ENCODE peak calls at places on chromosomes 3 and 15, in six cellular contexts. P is PC-9; N is heart right ventricle; Y is astrocyte; R is CD4-positive, alpha-beta memory T cell; Q is uterus. A is an unnamed sample. For H3K27me3, H3K9me3 and H3K4me1, the result is how much of the 10 kb centered on the place peaks cover.

GRCh38 chr15:68704496-68705021 is 116.1 kb downstream of the ANP32A start:
- DNase-seq in P (peak), N (peak), Q (peak), R (no peak), Y (no peak), A (no peak)

GRCh38 chr15:72229076-72229946 is 1.7 kb downstream of the PKM start:
- DNase-seq in Y (peak), Q (peak), R (peak), P (no peak), N (no peak), A (peak)

GRCh38 chr3:182909318-182910040 is 70.9 kb downstream of the DCUN1D1 start:
- DNase-seq in P (no peak), Q (no peak), R (peak), N (no peak), Y (peak), A (peak)

GRCh38 chr3:35639251-35640185 is at the start of gene ARPP21:
- DNase-seq in Y (peak), P (no peak), R (no peak), Q (no peak), N (no peak), A (no peak)

GRCh38 chr15:77657629-77658238 is 25.0 kb upstream of the LINGO1 start:
- DNase-seq in R (no peak), Y (no peak), N (no peak), P (no peak), Q (no peak), A (no peak)

GRCh38 chr15:87764461-87765236 is 491.9 kb downstream of the NTRK3 start:
- DNase-seq in N (no peak), R (no peak), Q (no peak), P (no peak), Y (peak), A (no peak)

GRCh38 chr3:39263576-39263975 is 16.3 kb downstream of the CX3CR1 start:
- DNase-seq in Q (no peak), R (no peak), N (no peak), P (no peak), Y (no peak), A (no peak)

GRCh38 chr15:91625506-91625905 is 228.0 kb upstream of the SLCO3A1 start:
- DNase-seq in P (peak), Q (no peak), Y (no peak), N (no peak), R (no peak), A (no peak)

GRCh38 chr15:40282144-40282869 is 557 bp downstream of the ANKRD63 start:
- DNase-seq in Y (no peak), N (no peak), R (peak), P (peak), Q (no peak), A (peak)

GRCh38 chr3:85007195-85008094 is 48.7 kb downstream of the CADM2 start:
- DNase-seq in P (no peak), Y (no peak), Q (no peak), R (no peak), N (no peak), A (no peak)

GRCh38 chr3:71582612-71583568 is 638 bp downstream of the FOXP1 start:
- DNase-seq in Y (peak), Q (peak), R (peak), N (peak), P (peak), A (peak)

GRCh38 chr3:140296796-140297352 is 361.9 kb downstream of the CLSTN2 start:
- DNase-seq in R (no peak), N (no peak), Q (no peak), P (no peak), Y (peak), A (no peak)

GRCh38 chr3:67526246-67526645 is 128.2 kb downstream of the SUCLG2 start:
- DNase-seq in N (no peak), R (no peak), P (peak), Q (no peak), Y (peak), A (no peak)

GRCh38 chr3:109874900-109875735 is 537.8 kb upstream of the DPPA4 start:
- DNase-seq in R (no peak), Y (no peak), Q (no peak), P (no peak), N (no peak), A (no peak)

GRCh38 chr3:144622845-144623244 is 651.2 kb downstream of the DIPK2A start:
- DNase-seq in Q (no peak), P (no peak), Y (no peak), R (no peak), N (no peak), A (no peak)

GRCh38 chr3:153469162-153469561 is 307.1 kb downstream of the RAP2B start:
- DNase-seq in Q (no peak), N (no peak), P (no peak), Y (no peak), R (no peak), A (no peak)

GRCh38 chr15:68328485-68328884 is 50.9 kb downstream of the FEM1B start:
- DNase-seq in P (no peak), R (no peak), N (no peak), Q (no peak), Y (no peak), A (no peak)

GRCh38 chr3:71926242-71926560 is 141.3 kb upstream of the PROK2 start:
- DNase-seq in P (peak), R (peak), Q (peak), Y (no peak), N (no peak), A (no peak)

GRCh38 chr3:13543251-13543650 is 5.7 kb upstream of the FBLN2 start:
- DNase-seq in P (no peak), Q (peak), N (peak), R (no peak), Y (peak), A (no peak)

GRCh38 chr3:127833281-127834032 is 11.1 kb upstream of the MGLL start:
- DNase-seq in Q (no peak), P (no peak), N (no peak), Y (no peak), R (no peak), A (no peak)

GRCh38 chr3:188031106-188031505 is 122.9 kb upstream of the LPP start:
- DNase-seq in R (no peak), Y (no peak), N (no peak), P (no peak), Q (no peak), A (no peak)

GRCh38 chr3:49600781-49601180 is 46.5 kb downstream of the BSN start:
- DNase-seq in N (no peak), Y (no peak), R (no peak), Q (no peak), P (peak), A (no peak)

GRCh38 chr3:177777699-177778098 is 580.4 kb upstream of the TBL1XR1 start:
- DNase-seq in P (peak), Y (no peak), R (peak), N (peak), Q (no peak), A (no peak)

GRCh38 chr15:81265944-81266775 is 57.8 kb downstream of the STARD5 start:
- DNase-seq in P (peak), R (peak), Q (peak), Y (peak), N (peak), A (peak)

GRCh38 chr3:21979706-21980105 is 228.7 kb upstream of the ZNF385D start:
- DNase-seq in Y (peak), N (no peak), R (no peak), Q (no peak), P (no peak), A (no peak)

GRCh38 chr15:79431636-79432344 is at the start of gene MINAR1:
- DNase-seq in Q (no peak), Y (peak), N (no peak), P (peak), R (no peak), A (no peak)

GRCh38 chr15:26838742-26839460 is 28.0 kb upstream of the GABRA5 start:
- DNase-seq in Q (no peak), P (peak), Y (no peak), R (no peak), N (no peak), A (no peak)

GRCh38 chr3:15512173-15512572 is 9.3 kb downstream of the COLQ start:
- DNase-seq in Y (peak), Q (no peak), P (peak), R (no peak), N (peak), A (no peak)

GRCh38 chr3:123388050-123388449 is 60.8 kb downstream of the ADCY5 start:
- DNase-seq in Y (no peak), R (no peak), N (no peak), P (no peak), Q (peak), A (no peak)

GRCh38 chr15:81113204-81113657 is 20.8 kb upstream of the CFAP161 start:
- DNase-seq in P (no peak), Q (no peak), Y (no peak), N (no peak), R (no peak), A (no peak)

GRCh38 chr3:184240384-184241140 is 8.2 kb downstream of the ALG3 start:
- DNase-seq in P (peak), Y (no peak), N (no peak), Q (no peak), R (no peak), A (no peak)

GRCh38 chr15:67463488-67463887 is 57.4 kb upstream of the C15orf61 start:
- DNase-seq in Y (no peak), N (no peak), Q (no peak), R (no peak), P (no peak), A (no peak)

GRCh38 chr3:25665646-25666136 is 984 bp upstream of the TOP2B start:
- DNase-seq in Q (no peak), N (no peak), P (no peak), Y (no peak), R (peak), A (no peak)

GRCh38 chr3:152471814-152472605 is 203.3 kb downstream of the MBNL1 start:
- DNase-seq in P (peak), Y (peak), Q (peak), N (peak), R (peak), A (peak)

GRCh38 chr3:32325957-32326356 is 65.7 kb upstream of the CMTM7 start:
- DNase-seq in Y (peak), P (no peak), Q (no peak), R (no peak), N (no peak), A (no peak)

GRCh38 chr3:185172086-185173049 is 19.5 kb upstream of the C3orf70 start:
- DNase-seq in Y (no peak), R (no peak), N (no peak), P (no peak), Q (no peak), A (no peak)

GRCh38 chr15:52783929-52784798 is 6.0 kb downstream of the ONECUT1 start:
- DNase-seq in R (no peak), Q (no peak), P (no peak), N (no peak), Y (no peak), A (peak)

GRCh38 chr3:37163262-37164020 is 10.9 kb downstream of the LRRFIP2 start:
- DNase-seq in P (no peak), Q (no peak), N (no peak), R (no peak), Y (peak), A (no peak)

GRCh38 chr3:128488636-128488994 is 4.4 kb downstream of the GATA2 start:
- DNase-seq in N (no peak), Q (no peak), R (no peak), P (no peak), Y (no peak), A (no peak)

GRCh38 chr3:58357402-58357801 is 24.7 kb downstream of the PXK start:
- DNase-seq in Y (no peak), N (no peak), P (no peak), Q (no peak), R (no peak), A (no peak)

DNA sequence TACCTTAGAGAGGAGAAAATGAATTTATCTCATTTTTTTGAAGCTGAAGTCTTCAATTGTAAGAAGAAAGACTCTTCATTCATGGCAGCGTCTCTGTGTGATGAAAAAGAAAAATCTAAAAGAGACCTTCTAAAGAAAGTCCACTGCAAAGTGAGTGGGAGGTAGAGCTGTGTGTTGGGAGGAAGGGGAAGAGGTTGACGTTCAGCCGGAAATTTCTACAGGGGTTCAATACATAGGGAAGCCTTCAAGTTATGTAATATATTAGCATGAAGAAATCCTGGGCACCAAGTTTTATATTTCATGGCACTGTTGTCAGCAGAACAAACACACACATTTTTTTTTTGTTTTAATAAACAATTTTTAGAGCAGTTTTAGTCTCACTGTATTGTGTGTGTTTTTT is 31.9 kb downstream of the HES1 start:
- DNase-seq in Y (no peak), P (no peak), N (no peak), Q (no peak), R (no peak), A (no peak)
- H3K27me3 ChIP-seq in Y (half or more), P (under half), N (under half), Q (under half), R (under half), A (under half)

DNA sequence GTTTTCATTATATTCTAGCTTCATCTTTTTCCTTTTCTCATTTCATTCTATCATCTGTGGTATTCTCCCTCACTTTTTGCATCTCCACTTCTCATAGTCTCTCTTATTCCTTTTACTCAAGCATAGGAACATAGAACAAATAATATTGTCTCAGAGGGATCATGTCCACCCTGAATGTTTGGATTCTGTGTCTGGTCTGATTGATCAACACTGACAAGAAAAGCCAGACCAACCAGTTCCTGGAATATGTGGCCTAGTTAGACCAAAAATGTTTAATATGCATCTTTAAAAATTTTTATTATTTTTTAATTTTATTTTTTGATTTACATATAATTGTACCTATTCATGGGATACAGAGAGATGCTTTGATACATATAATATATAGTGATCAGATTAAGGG is 212.0 kb upstream of the ALCAM start:
- DNase-seq in Y (no peak), N (no peak), R (no peak), P (no peak), Q (no peak), A (no peak)
- H3K9me3 ChIP-seq in Y (under half), N (under half), R (under half), P (under half), Q (under half), A (under half)

GRCh38 chr3:69086133-69086722 is 1.5 kb downstream of the ARL6IP5 start:
- DNase-seq in P (peak), R (peak), N (peak), Q (peak), Y (peak), A (peak)
- H3K4me1 ChIP-seq in P (half or more), R (half or more), N (half or more), Q (under half), Y (half or more), A (half or more)

DNA sequence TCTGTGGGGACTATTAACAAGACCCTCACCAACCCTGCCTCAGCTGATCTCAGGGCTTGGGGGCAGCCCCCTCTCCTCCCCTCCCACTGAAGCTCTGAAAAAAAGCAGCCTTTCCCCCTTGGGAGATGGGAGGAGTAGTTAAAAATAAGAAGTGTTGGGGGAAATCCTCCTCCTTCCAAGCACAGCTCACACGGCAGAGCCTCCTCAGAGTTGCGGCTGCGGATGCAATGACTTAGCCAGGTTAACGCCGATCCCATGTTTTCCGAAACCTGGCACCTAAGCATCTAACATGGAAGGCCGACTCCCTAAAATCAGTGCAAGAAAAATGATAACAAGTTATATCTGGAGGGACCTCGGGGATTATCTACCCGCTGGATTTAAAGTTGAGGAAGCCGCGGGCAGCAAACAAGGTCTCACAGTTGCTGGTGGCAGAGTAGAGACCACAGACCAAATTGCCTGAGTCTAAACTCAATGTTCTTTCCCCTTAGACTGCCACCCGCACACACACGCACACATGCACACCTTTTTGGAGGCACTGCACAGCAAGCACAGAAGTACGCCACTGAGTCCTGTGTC is 1.1 kb upstream of the TPM1 start:
- DNase-seq in Q (peak), R (no peak), Y (no peak), P (no peak), N (no peak), A (no peak)
- H3K27me3 ChIP-seq in Q (under half), R (under half), Y (under half), P (under half), N (under half), A (under half)

DNA sequence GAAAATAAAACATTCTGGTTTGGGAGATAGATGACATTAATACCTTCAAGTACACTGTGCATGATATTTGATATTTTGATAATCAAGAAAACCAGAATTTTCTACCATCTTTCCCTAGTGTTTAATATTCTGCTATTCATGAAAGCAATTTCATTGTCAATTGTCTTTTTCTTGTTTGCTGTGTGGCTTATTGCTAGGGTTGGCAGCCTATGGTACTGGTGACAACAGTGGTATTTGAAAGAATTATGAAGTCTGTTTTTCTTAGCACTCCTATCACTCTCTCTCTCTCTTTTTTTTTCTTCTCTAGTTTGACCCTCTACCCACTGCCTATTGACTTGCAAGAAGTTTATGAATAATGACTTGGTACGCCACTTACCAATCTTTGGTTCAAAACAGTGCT is 15.4 kb downstream of the RNF13 start:
- DNase-seq in N (no peak), P (no peak), R (no peak), Y (no peak), Q (no peak), A (no peak)
- H3K9me3 ChIP-seq in N (under half), P (under half), R (under half), Y (under half), Q (under half), A (under half)

GRCh38 chr3:43954321-43954720 is 263.6 kb downstream of the ABHD5 start:
- DNase-seq in P (no peak), Y (no peak), R (no peak), N (no peak), Q (no peak), A (no peak)

GRCh38 chr3:43950775-43951174 is 260.0 kb downstream of the ABHD5 start:
- DNase-seq in P (no peak), Q (no peak), N (no peak), R (no peak), Y (no peak), A (no peak)

GRCh38 chr3:43951813-43952212 is 261.1 kb downstream of the ABHD5 start:
- DNase-seq in P (no peak), Y (no peak), Q (no peak), R (no peak), N (no peak), A (no peak)

GRCh38 chr3:43953375-43953774 is 262.6 kb downstream of the ABHD5 start:
- DNase-seq in R (no peak), P (no peak), Q (no peak), N (no peak), Y (no peak), A (no peak)

DNA sequence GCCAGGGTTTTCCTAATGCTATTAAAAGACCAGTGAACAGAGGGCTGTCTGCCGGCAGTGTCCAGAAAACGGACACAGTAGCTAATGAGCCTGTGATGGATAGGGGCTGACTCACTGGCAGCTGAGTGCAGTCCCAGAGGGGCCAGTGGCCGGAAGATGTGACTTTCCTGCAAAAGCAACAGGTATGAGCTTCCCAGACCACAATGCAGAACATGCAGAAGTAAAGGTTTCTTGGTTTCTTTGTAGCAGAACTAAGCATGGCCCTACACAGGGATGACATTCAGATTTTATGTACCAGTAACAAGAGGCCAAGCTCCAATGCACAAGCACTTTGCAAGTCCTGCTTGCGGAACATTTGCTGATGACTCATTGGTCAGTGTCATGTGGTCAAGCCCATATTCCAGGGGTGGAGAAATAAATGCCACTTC is 263.1 kb downstream of the ABHD5 start:
- DNase-seq in Q (no peak), N (no peak), R (no peak), Y (peak), P (peak), A (no peak)
- H3K4me1 ChIP-seq in Q (under half), N (under half), R (under half), Y (under half), P (under half), A (under half)

GRCh38 chr3:137047240-137047639 is 89.5 kb downstream of the IL20RB start:
- DNase-seq in Q (no peak), N (no peak), Y (no peak), R (no peak), P (no peak), A (no peak)
- H3K27me3 ChIP-seq in Q (under half), N (under half), Y (under half), R (under half), P (under half), A (under half)

GRCh38 chr3:33699275-33699674 is 18.8 kb downstream of the CLASP2 start:
- DNase-seq in P (no peak), Y (no peak), N (no peak), Q (no peak), R (no peak), A (no peak)
- H3K9me3 ChIP-seq in P (under half), Y (under half), N (under half), Q (under half), R (under half), A (under half)

A was measured in CD8-positive, alpha-beta memory T cell.